ENCODE peak calls at places on chromosomes 2 and 18, in five cellular contexts. N is NCI-H748 treated with DMSO at 0.1 percent for 48 hours; M is stimulated activated naive CD8-positive, alpha-beta T cell treated with anti-CD3 and anti-CD28 coated beads, Interleukin-15, Interleukin-2, amounts not matched to agents 100 U/mL and 50 U/mL, for 24 hours; J is NB4; Z is GM12891. G is an unnamed sample.

GRCh38 chr18:43627833-43628370 is 350.6 kb upstream of the SYT4 start:
- DNase-seq in N (peak), M (no peak), J (no peak), Z (no peak), G (no peak)

GRCh38 chr18:22609642-22610041 is 191.9 kb upstream of the CTAGE1 start:
- DNase-seq in N (no peak), M (no peak), J (no peak), Z (no peak), G (peak)

GRCh38 chr2:186641132-186641806 is 51.4 kb downstream of the ITGAV start:
- DNase-seq in N (no peak), M (no peak), J (no peak), Z (no peak), G (no peak)

GRCh38 chr18:56258178-56258577 is 380.2 kb downstream of the TXNL1 start:
- DNase-seq in N (no peak), M (no peak), J (no peak), Z (no peak), G (no peak)

GRCh38 chr2:123513351-123513750 is 511.7 kb upstream of the CNTNAP5 start:
- DNase-seq in N (no peak), M (no peak), J (no peak), Z (no peak), G (no peak)

GRCh38 chr2:239805414-239805813 is 219.7 kb downstream of the NDUFA10 start:
- DNase-seq in N (no peak), M (no peak), J (no peak), Z (no peak), G (no peak)

GRCh38 chr2:207133862-207134519 is 31.8 kb downstream of the KLF7 start:
- DNase-seq in N (peak), M (no peak), J (peak), Z (no peak), G (peak)

GRCh38 chr2:135004005-135004746 is 43.1 kb downstream of the MAP3K19 start:
- DNase-seq in N (peak), M (peak), J (peak), Z (peak), G (peak)

GRCh38 chr2:172094319-172095145 is 8.2 kb downstream of the DLX2 start:
- DNase-seq in N (no peak), M (no peak), J (peak), Z (no peak), G (peak)

GRCh38 chr2:79327460-79327859 is 167.9 kb upstream of the REG3A start:
- DNase-seq in N (no peak), M (no peak), J (no peak), Z (no peak), G (no peak)

G was measured in GM03348.